ENCODE peak calls at places on chromosomes 3 and 15, in nine cellular contexts. U, I, L, P, S, Z, H, B and F are unnamed samples.
A peak's percentile ranks its signal among the peaks of the same experiment; 100 is the strongest.

GRCh38 chr3:41053220-41053619 is 146.1 kb upstream of the CTNNB1 start:
- DNase-seq in U (peak; percentile 0), I (no peak), L (no peak), P (no peak), S (no peak), Z (no peak), H (no peak), B (no peak), F (no peak)

GRCh38 chr3:187072582-187072981 is 66.7 kb downstream of the RPL39L start:
- DNase-seq in U (no peak), I (no peak), L (no peak), P (no peak), S (no peak), Z (peak; percentile 55), H (no peak), B (no peak), F (no peak)

GRCh38 chr15:96331141-96331941 is 841 bp downstream of the NR2F2 start:
- DNase-seq in U (peak; percentile 41), I (no peak), L (no peak), P (no peak), S (peak; percentile 74), Z (no peak), H (peak; percentile 68), B (peak; percentile 59), F (no peak)

GRCh38 chr15:90000175-90000923 is 775 bp upstream of the ZNF710 start:
- DNase-seq in U (peak; percentile 44), I (no peak), L (no peak), P (peak; percentile 55), S (peak; percentile 70), Z (peak; percentile 62), H (no peak), B (peak; percentile 41), F (no peak)

GRCh38 chr15:99613887-99614642 is 48.3 kb downstream of the MEF2A start:
- DNase-seq in U (peak; percentile 58), I (no peak), L (no peak), P (no peak), S (no peak), Z (no peak), H (no peak), B (peak; percentile 86), F (no peak)

GRCh38 chr15:29432191-29433049 is 162.8 kb upstream of the NSMCE3 start:
- DNase-seq in U (no peak), I (no peak), L (no peak), P (no peak), S (no peak), Z (no peak), H (no peak), B (no peak), F (no peak)

GRCh38 chr3:136305879-136306278 is 55.7 kb downstream of the PCCB start:
- DNase-seq in U (peak; percentile 70), I (no peak), L (no peak), P (peak; percentile 1), S (no peak), Z (peak; percentile 63), H (peak; percentile 60), B (peak; percentile 55), F (no peak)

GRCh38 chr15:25184356-25185155 is 229.8 kb downstream of the SNRPN start:
- DNase-seq in U (no peak), I (no peak), L (no peak), P (no peak), S (peak; percentile 27), Z (no peak), H (no peak), B (no peak), F (no peak)

GRCh38 chr3:30692498-30693130 is 86.2 kb downstream of the TGFBR2 start:
- DNase-seq in U (no peak), I (no peak), L (no peak), P (no peak), S (no peak), Z (no peak), H (no peak), B (no peak), F (no peak)